ENCODE peak calls at places on chromosomes 3 and 15, in eight cellular contexts. Z is GM23248, U is upper lobe of left lung, S is NB4, N is GM12865, T is IMR-90, V is GM06990, I is aorta. Y is an unnamed sample.

GRCh38 chr3:40780341-40780800 is 255.6 kb downstream of the ZNF621 start:
- DNase-seq in Z (peak), U (peak), S (no peak), N (no peak), T (no peak), V (no peak), I (peak), Y (no peak)

GRCh38 chr3:126538966-126539365 is 15.0 kb downstream of the CHST13 start:
- DNase-seq in Z (no peak), U (no peak), S (no peak), N (no peak), T (no peak), V (no peak), I (no peak), Y (no peak)

GRCh38 chr3:141526709-141527108 is 39.9 kb downstream of the RASA2 start:
- DNase-seq in Z (no peak), U (no peak), S (no peak), N (no peak), T (no peak), V (no peak), I (no peak), Y (no peak)

GRCh38 chr15:88179562-88179961 is 77.0 kb downstream of the NTRK3 start:
- DNase-seq in Z (no peak), U (no peak), S (no peak), N (peak), T (no peak), V (peak), I (no peak), Y (no peak)

GRCh38 chr15:58243083-58243482 is 104.9 kb downstream of the AQP9 start:
- DNase-seq in Z (no peak), U (no peak), S (no peak), N (no peak), T (no peak), V (no peak), I (no peak), Y (no peak)

GRCh38 chr15:93146196-93146595 is 57.2 kb upstream of the RGMA start:
- DNase-seq in Z (no peak), U (no peak), S (no peak), N (no peak), T (no peak), V (no peak), I (no peak), Y (no peak)

GRCh38 chr3:50213383-50213782 is 8.3 kb downstream of the SLC38A3 start:
- DNase-seq in Z (no peak), U (no peak), S (no peak), N (no peak), T (no peak), V (no peak), I (no peak), Y (no peak)

GRCh38 chr15:56765252-56765651 is 31.9 kb upstream of the ZNF280D start:
- DNase-seq in Z (peak), U (no peak), S (no peak), N (peak), T (peak), V (no peak), I (no peak), Y (peak)

GRCh38 chr15:40747685-40748631 is 7.1 kb downstream of the RMDN3 start:
- DNase-seq in Z (no peak), U (peak), S (no peak), N (no peak), T (no peak), V (no peak), I (no peak), Y (no peak)

GRCh38 chr3:40258555-40258954 is 51.0 kb upstream of the EIF1B start:
- DNase-seq in Z (peak), U (no peak), S (peak), N (no peak), T (peak), V (no peak), I (no peak), Y (no peak)

GRCh38 chr3:78506581-78507195 is 1261.1 kb downstream of the ROBO1 start:
- DNase-seq in Z (no peak), U (no peak), S (no peak), N (no peak), T (no peak), V (no peak), I (no peak), Y (no peak)

GRCh38 chr3:173983353-173983752 is 585.8 kb downstream of the NLGN1 start:
- DNase-seq in Z (peak), U (no peak), S (no peak), N (no peak), T (peak), V (no peak), I (no peak), Y (no peak)

GRCh38 chr15:51336011-51336410 is 2.4 kb downstream of the CYP19A1 start:
- DNase-seq in Z (no peak), U (no peak), S (no peak), N (no peak), T (no peak), V (no peak), I (no peak), Y (no peak)

GRCh38 chr3:46714728-46715506 is 2.8 kb downstream of the PRSS50 start:
- DNase-seq in Z (no peak), U (peak), S (no peak), N (no peak), T (no peak), V (no peak), I (peak), Y (no peak)

GRCh38 chr3:138786788-138787276 is 47.9 kb downstream of the PIK3CB start:
- DNase-seq in Z (peak), U (no peak), S (peak), N (peak), T (peak), V (no peak), I (no peak), Y (no peak)

GRCh38 chr15:70236306-70237103 is 138.8 kb upstream of the TLE3 start:
- DNase-seq in Z (peak), U (no peak), S (no peak), N (no peak), T (peak), V (no peak), I (no peak), Y (peak)

GRCh38 chr15:71189723-71190122 is 74.5 kb downstream of the THSD4 start:
- DNase-seq in Z (peak), U (no peak), S (no peak), N (no peak), T (peak), V (no peak), I (no peak), Y (no peak)

GRCh38 chr3:53045784-53046170 is at the start of gene SFMBT1:
- DNase-seq in Z (peak), U (peak), S (peak), N (peak), T (peak), V (peak), I (peak), Y (peak)

GRCh38 chr3:197168606-197169005 is 129.8 kb downstream of the DLG1 start:
- DNase-seq in Z (peak), U (no peak), S (no peak), N (no peak), T (peak), V (no peak), I (no peak), Y (no peak)

GRCh38 chr3:7962244-7962643 is 539.4 kb upstream of the LMCD1 start:
- DNase-seq in Z (no peak), U (no peak), S (no peak), N (no peak), T (no peak), V (no peak), I (no peak), Y (no peak)

GRCh38 chr3:167483708-167484475 is 10.1 kb upstream of the SERPINI2 start:
- DNase-seq in Z (no peak), U (no peak), S (no peak), N (no peak), T (no peak), V (no peak), I (no peak), Y (no peak)

GRCh38 chr15:60476713-60477112 is 2.2 kb downstream of the ICE2 start:
- DNase-seq in Z (peak), U (no peak), S (no peak), N (no peak), T (peak), V (no peak), I (no peak), Y (no peak)

GRCh38 chr3:13650210-13651056 is 101.5 kb downstream of the FBLN2 start:
- DNase-seq in Z (peak), U (peak), S (peak), N (peak), T (peak), V (peak), I (peak), Y (peak)

GRCh38 chr3:14377838-14378169 is 24.6 kb upstream of the SLC6A6 start:
- DNase-seq in Z (no peak), U (peak), S (peak), N (peak), T (no peak), V (no peak), I (no peak), Y (peak)

GRCh38 chr3:150972379-150972985 is at the start of gene CLRN1:
- DNase-seq in Z (no peak), U (no peak), S (no peak), N (no peak), T (no peak), V (no peak), I (no peak), Y (no peak)

GRCh38 chr3:28347374-28348285 is 891 bp upstream of the ZCWPW2 start:
- DNase-seq in Z (peak), U (no peak), S (peak), N (no peak), T (peak), V (no peak), I (no peak), Y (no peak)

GRCh38 chr15:100114526-100114925 is 227.2 kb downstream of the ADAMTS17 start:
- DNase-seq in Z (no peak), U (no peak), S (no peak), N (no peak), T (peak), V (no peak), I (peak), Y (no peak)

GRCh38 chr15:47505712-47506542 is 211.4 kb upstream of the SEMA6D start:
- DNase-seq in Z (peak), U (no peak), S (no peak), N (no peak), T (peak), V (no peak), I (no peak), Y (no peak)

GRCh38 chr3:107421170-107421792 is 44.0 kb downstream of the CCDC54 start:
- DNase-seq in Z (peak), U (no peak), S (peak), N (peak), T (peak), V (peak), I (no peak), Y (peak)

GRCh38 chr3:5162102-5162501 is 25.4 kb upstream of the EDEM1 start:
- DNase-seq in Z (peak), U (no peak), S (no peak), N (no peak), T (peak), V (no peak), I (no peak), Y (no peak)

DNA sequence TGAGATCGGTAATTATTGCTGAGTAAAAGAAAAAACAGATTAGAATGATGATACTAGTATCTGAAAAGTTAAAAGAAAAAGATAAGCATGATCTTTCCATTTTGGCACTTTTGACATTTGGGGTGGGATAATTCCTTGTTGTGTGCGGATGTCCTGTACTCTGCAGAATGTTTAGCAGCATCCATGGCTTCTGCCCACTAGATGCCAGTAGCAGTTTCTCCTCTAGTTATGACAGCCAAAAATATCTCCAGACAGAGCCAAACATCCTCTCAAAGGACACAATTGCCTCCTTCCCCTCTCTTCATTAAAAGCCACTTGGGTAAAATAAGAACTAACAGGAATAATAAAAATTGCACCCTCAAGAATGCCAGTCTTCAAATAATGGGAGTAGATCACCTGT is 468.8 kb upstream of the GRM7 start:
- DNase-seq in Z (no peak), U (no peak), S (no peak), N (peak), T (no peak), V (no peak), I (no peak), Y (no peak)
- H3K4me3 ChIP-seq in Z (no peak), U (no peak), S (no peak), N (no peak), T (no peak), V (no peak), I (no peak), Y (no peak)

GRCh38 chr3:100150583-100150982 is 36.3 kb upstream of the FILIP1L start:
- DNase-seq in Z (peak), U (no peak), S (no peak), N (no peak), T (no peak), V (no peak), I (no peak), Y (no peak)

GRCh38 chr3:100154171-100154570 is 39.9 kb upstream of the FILIP1L start:
- DNase-seq in Z (no peak), U (no peak), S (no peak), N (no peak), T (no peak), V (no peak), I (no peak), Y (no peak)

GRCh38 chr3:100149713-100150112 is 35.4 kb upstream of the FILIP1L start:
- DNase-seq in Z (no peak), U (no peak), S (no peak), N (no peak), T (no peak), V (no peak), I (no peak), Y (no peak)

GRCh38 chr3:100149130-100149529 is 34.8 kb upstream of the FILIP1L start:
- DNase-seq in Z (no peak), U (no peak), S (no peak), N (no peak), T (no peak), V (no peak), I (no peak), Y (no peak)

DNA sequence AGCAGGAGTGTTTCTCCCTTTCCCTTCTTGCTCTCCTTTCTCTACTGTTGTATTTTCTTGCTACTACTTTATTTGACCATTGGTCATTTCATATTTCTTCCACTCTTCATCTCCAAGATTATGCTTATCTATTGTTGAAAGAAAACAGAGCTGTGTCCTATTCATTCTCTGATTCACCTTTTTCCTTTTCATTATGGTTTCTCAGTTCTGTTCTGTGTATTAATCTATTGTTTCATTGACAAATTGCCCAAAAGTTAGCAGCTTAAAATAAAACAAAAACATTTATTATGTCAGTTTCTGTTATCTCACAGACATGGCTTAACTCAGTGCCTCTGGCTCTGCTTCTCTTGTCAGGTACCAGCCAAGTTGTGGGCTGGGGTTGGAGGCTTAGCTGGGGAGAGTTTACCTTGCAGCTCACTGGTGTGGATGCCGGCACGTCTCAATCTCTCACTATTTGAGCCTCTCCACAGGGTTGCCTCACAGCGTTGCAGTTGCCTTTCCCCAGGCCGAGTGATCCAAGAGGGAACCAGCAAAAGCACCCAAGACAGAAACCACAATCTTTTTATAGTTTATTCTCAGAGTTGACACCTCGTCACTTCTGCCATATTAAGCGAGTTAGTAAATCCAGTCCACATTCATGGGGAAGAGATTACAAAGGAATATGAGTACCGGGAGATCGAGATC is 36.9 kb upstream of the FILIP1L start:
- DNase-seq in Z (no peak), U (no peak), S (no peak), N (no peak), T (no peak), V (no peak), I (no peak), Y (no peak)
- H3K4me3 ChIP-seq in Z (no peak), U (no peak), S (no peak), N (no peak), T (no peak), V (no peak), I (no peak), Y (no peak)

DNA sequence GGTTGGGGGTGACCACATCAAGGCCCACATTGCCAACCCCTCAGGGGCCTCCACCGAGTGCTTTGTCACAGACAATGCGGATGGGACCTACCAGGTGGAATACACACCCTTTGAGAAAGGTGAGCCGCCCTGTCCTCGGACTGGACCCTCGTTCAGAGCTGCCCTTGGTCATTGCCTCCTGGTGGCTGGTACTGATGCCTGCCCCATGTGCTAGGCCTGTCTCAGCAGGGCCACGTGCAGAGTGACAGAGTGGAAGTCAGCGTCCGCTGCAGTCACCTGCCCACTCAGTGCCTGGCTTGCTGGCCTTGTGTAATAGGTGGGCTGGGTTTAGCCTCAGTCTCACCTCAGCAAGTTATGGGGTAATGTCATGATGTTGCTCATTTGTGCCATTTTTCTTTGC is 86.4 kb downstream of the DNASE1L3 start:
- DNase-seq in Z (no peak), U (no peak), S (no peak), N (no peak), T (no peak), V (no peak), I (no peak), Y (no peak)
- H3K4me3 ChIP-seq in Z (no peak), U (no peak), S (no peak), N (no peak), T (no peak), V (no peak), I (no peak), Y (no peak)

GRCh38 chr3:64445318-64446300 is 220.3 kb upstream of the PRICKLE2 start:
- DNase-seq in Z (peak), U (peak), S (no peak), N (no peak), T (peak), V (peak), I (peak), Y (no peak)

GRCh38 chr3:64440498-64440897 is 215.2 kb upstream of the PRICKLE2 start:
- DNase-seq in Z (peak), U (peak), S (no peak), N (no peak), T (peak), V (no peak), I (no peak), Y (no peak)

GRCh38 chr3:64441861-64442260 is 216.6 kb upstream of the PRICKLE2 start:
- DNase-seq in Z (no peak), U (peak), S (no peak), N (no peak), T (peak), V (no peak), I (no peak), Y (no peak)

GRCh38 chr3:64444619-64445317 is 219.5 kb upstream of the PRICKLE2 start:
- DNase-seq in Z (peak), U (no peak), S (no peak), N (no peak), T (no peak), V (peak), I (no peak), Y (no peak)

DNA sequence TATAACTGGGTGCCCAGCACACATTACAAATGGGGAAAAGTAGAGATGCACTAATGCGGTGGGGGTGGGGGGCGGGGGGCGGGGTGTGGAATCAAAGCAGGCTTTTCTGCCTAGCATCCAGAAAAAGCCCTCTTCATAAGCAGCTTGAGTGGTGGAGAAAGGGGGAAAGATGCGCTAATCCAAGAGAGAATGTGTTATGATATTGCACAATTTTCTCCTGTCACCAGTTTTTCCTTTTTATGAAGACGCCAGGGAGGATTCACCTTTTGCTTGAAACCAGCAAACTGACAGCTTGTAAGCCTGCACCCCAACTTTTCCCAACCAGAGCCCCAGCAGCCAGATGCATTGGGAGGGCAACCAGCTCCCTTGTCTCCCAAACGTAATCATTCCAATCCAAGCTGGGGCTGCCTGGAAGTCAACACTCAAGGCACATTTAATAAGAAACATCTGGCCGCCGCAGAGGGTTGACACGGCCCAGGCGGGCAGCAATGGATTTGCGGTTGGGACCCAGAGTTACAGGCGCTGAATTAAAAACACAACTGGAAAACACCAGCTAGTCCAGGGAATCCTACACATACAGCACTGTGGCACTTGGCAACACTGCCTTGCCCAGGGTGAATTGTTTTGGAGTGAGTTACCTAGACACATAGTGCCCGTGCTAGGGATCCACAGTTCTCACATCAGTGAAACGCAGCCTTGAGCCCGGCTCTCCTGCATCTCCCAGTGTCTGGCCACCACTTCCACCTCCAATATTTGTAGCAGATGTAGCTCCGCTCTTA is 218.5 kb upstream of the PRICKLE2 start:
- DNase-seq in Z (peak), U (no peak), S (no peak), N (no peak), T (peak), V (no peak), I (no peak), Y (no peak)
- H3K4me3 ChIP-seq in Z (peak), U (peak), S (no peak), N (no peak), T (peak), V (no peak), I (no peak), Y (no peak)

DNA sequence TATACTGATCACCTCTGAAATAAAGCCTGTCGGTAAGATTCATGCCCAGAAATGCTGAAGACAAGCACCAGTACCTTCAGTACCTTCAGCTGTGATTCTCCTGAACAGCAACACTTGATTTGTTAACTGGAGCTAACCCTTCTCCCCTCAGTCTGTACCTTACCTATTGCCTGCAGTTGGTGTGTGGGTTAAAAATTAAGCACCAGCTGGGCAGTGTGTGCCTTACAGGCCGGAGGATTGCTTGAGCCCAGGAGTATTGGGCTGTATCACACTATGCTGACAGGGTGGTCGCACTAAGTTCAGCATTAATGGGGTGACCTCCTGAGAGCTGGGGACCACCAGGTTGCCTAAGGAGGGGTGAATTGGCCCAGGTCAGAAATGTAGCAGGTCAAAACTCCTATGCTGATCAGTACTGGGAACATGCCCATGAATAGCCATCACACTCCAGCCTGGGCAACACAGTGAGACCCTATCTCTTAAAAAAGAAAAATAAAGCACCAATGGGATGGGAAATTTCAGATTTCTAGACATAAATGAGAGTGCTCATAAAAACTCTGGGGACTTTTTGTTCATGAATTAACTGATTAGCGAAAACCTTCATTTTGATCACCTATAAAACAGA is 197.9 kb downstream of the FNDC3B start:
- DNase-seq in Z (no peak), U (no peak), S (no peak), N (no peak), T (no peak), V (no peak), I (no peak), Y (no peak)
- H3K4me3 ChIP-seq in Z (no peak), U (no peak), S (no peak), N (no peak), T (no peak), V (no peak), I (no peak), Y (no peak)

GRCh38 chr3:17740703-17741102 is 1.7 kb downstream of the TBC1D5 start:
- DNase-seq in Z (peak), U (no peak), S (peak), N (peak), T (peak), V (no peak), I (no peak), Y (no peak)
- H3K4me3 ChIP-seq in Z (peak), U (no peak), S (peak), N (peak), T (peak), V (peak), I (no peak), Y (peak)